ENCODE peak calls at places on chromosome 6, in six cellular contexts. J is activated CD8-positive, alpha-beta memory T cell treated with anti-CD3 and anti-CD28 coated beads for 48 hours; S is pulmonary artery endothelial cell; R is right lobe of liver; V is GM18507; B is upper lobe of left lung. L is an unnamed sample.

GRCh38 chr6:137715589-137716045 is 151.4 kb upstream of the TNFAIP3 start:
- DNase-seq in J (no peak), S (no peak), R (no peak), V (no peak), B (no peak), L (no peak)

GRCh38 chr6:137234505-137234863 is 15.3 kb upstream of the IFNGR1 start:
- DNase-seq in J (no peak), S (no peak), R (no peak), V (no peak), B (no peak), L (no peak)

GRCh38 chr6:84842526-84843161 is 78.2 kb upstream of the TBX18 start:
- DNase-seq in J (no peak), S (no peak), R (no peak), V (no peak), B (no peak), L (no peak)

GRCh38 chr6:165616116-165616515 is 46.9 kb downstream of the PDE10A start:
- DNase-seq in J (no peak), S (no peak), R (no peak), V (no peak), B (no peak), L (no peak)

GRCh38 chr6:167840160-167840525 is 13.4 kb downstream of the AFDN start:
- DNase-seq in J (no peak), S (no peak), R (no peak), V (no peak), B (no peak), L (no peak)

GRCh38 chr6:11536795-11537194 is 754 bp upstream of the TMEM170B start:
- DNase-seq in J (no peak), S (no peak), R (no peak), V (no peak), B (no peak), L (no peak)

GRCh38 chr6:170464524-170464979 is 88.6 kb downstream of the PSMB1 start:
- DNase-seq in J (no peak), S (no peak), R (no peak), V (no peak), B (no peak), L (peak)

GRCh38 chr6:86856937-86857563 is 80.3 kb upstream of the HTR1E start:
- DNase-seq in J (no peak), S (no peak), R (no peak), V (no peak), B (no peak), L (no peak)

GRCh38 chr6:45495404-45496084 is 117.8 kb upstream of the SUPT3H start:
- DNase-seq in J (no peak), S (no peak), R (no peak), V (no peak), B (no peak), L (no peak)

GRCh38 chr6:170098428-170099170 is 192.3 kb downstream of the DLL1 start:
- DNase-seq in J (no peak), S (no peak), R (no peak), V (no peak), B (peak), L (no peak)

GRCh38 chr6:93416575-93417420 is 2.6 kb downstream of the EPHA7 start:
- DNase-seq in J (no peak), S (no peak), R (peak), V (no peak), B (no peak), L (no peak)

GRCh38 chr6:47083586-47084047 is 41.5 kb upstream of the ADGRF1 start:
- DNase-seq in J (no peak), S (peak), R (peak), V (no peak), B (peak), L (no peak)

GRCh38 chr6:42175860-42176259 is 2.7 kb downstream of the GUCA1A start:
- DNase-seq in J (no peak), S (no peak), R (no peak), V (no peak), B (no peak), L (no peak)

GRCh38 chr6:140572129-140572528 is 1197.7 kb upstream of the CITED2 start:
- DNase-seq in J (no peak), S (peak), R (no peak), V (no peak), B (no peak), L (no peak)

GRCh38 chr6:62217866-62218265 is 68.2 kb downstream of the KHDRBS2 start:
- DNase-seq in J (no peak), S (no peak), R (no peak), V (no peak), B (no peak), L (no peak)

GRCh38 chr6:111576302-111576701 is 29.4 kb downstream of the TRAF3IP2 start:
- DNase-seq in J (no peak), S (no peak), R (no peak), V (no peak), B (no peak), L (no peak)

GRCh38 chr6:28633445-28634215 is 107.9 kb downstream of the GPX5 start:
- DNase-seq in J (no peak), S (no peak), R (no peak), V (no peak), B (no peak), L (no peak)